ENCODE peak calls at places on chromosomes 11 and 22, in seven cellular contexts. One of them, this sample, is unnamed.
A peak's percentile ranks its signal among the peaks of the same experiment; 100 is the strongest.

GRCh38 chr22:17954860-17955587 is 69.3 kb downstream of the MICAL3 start:
- DNase-seq in HepG2: no peak
- DNase-seq in cardiac fibroblast: no peak
- DNase-seq in tibial nerve: no peak
- DNase-seq in IMR-90: no peak
- DNase-seq in mammary epithelial cell: no peak
- DNase-seq in Peyer's patch: no peak
- DNase-seq in this sample: no peak

GRCh38 chr22:34129691-34130486 is 209.6 kb upstream of the LARGE1 start:
- DNase-seq in HepG2: no peak
- DNase-seq in IMR-90: no peak
- DNase-seq in tibial nerve: no peak
- DNase-seq in mammary epithelial cell: no peak
- DNase-seq in cardiac fibroblast: no peak
- DNase-seq in Peyer's patch: no peak
- DNase-seq in this sample: no peak

GRCh38 chr11:61972796-61973602 is 5.6 kb upstream of the FTH1 start:
- DNase-seq in HepG2: peak; percentile 95
- DNase-seq in cardiac fibroblast: peak; percentile 94
- DNase-seq in Peyer's patch: no peak
- DNase-seq in IMR-90: peak; percentile 91
- DNase-seq in tibial nerve: no peak
- DNase-seq in mammary epithelial cell: peak; percentile 99
- DNase-seq in this sample: peak; percentile 75

GRCh38 chr11:18390088-18390487 is 4.3 kb upstream of the LDHA start:
- DNase-seq in tibial nerve: no peak
- DNase-seq in IMR-90: no peak
- DNase-seq in mammary epithelial cell: no peak
- DNase-seq in cardiac fibroblast: no peak
- DNase-seq in HepG2: no peak
- DNase-seq in Peyer's patch: no peak
- DNase-seq in this sample: no peak

GRCh38 chr22:43396321-43396933 is 15.4 kb upstream of the MPPED1 start:
- DNase-seq in HepG2: no peak
- DNase-seq in Peyer's patch: no peak
- DNase-seq in mammary epithelial cell: no peak
- DNase-seq in tibial nerve: no peak
- DNase-seq in IMR-90: no peak
- DNase-seq in cardiac fibroblast: no peak
- DNase-seq in this sample: no peak

GRCh38 chr11:119100246-119100959 is 1.2 kb downstream of the DPAGT1 start:
- DNase-seq in tibial nerve: no peak
- DNase-seq in HepG2: peak; percentile 62
- DNase-seq in cardiac fibroblast: peak; percentile 75
- DNase-seq in mammary epithelial cell: peak; percentile 48
- DNase-seq in IMR-90: peak; percentile 54
- DNase-seq in Peyer's patch: no peak
- DNase-seq in this sample: peak; percentile 52

GRCh38 chr11:65121447-65121864 is 478 bp downstream of the FAU start:
- DNase-seq in IMR-90: no peak
- DNase-seq in cardiac fibroblast: no peak
- DNase-seq in Peyer's patch: no peak
- DNase-seq in HepG2: no peak
- DNase-seq in tibial nerve: no peak
- DNase-seq in mammary epithelial cell: no peak
- DNase-seq in this sample: no peak

GRCh38 chr22:26712158-26712557 is 54.8 kb downstream of the MIAT start:
- DNase-seq in tibial nerve: no peak
- DNase-seq in IMR-90: no peak
- DNase-seq in mammary epithelial cell: no peak
- DNase-seq in Peyer's patch: no peak
- DNase-seq in HepG2: no peak
- DNase-seq in cardiac fibroblast: no peak
- DNase-seq in this sample: no peak

GRCh38 chr11:38384568-38384967 is 1786.5 kb upstream of the RAG2 start:
- DNase-seq in cardiac fibroblast: no peak
- DNase-seq in IMR-90: no peak
- DNase-seq in tibial nerve: no peak
- DNase-seq in Peyer's patch: no peak
- DNase-seq in mammary epithelial cell: peak; percentile 75
- DNase-seq in HepG2: no peak
- DNase-seq in this sample: no peak

GRCh38 chr11:2142762-2143202 is 3.6 kb upstream of the IGF2 start:
- DNase-seq in Peyer's patch: no peak
- DNase-seq in IMR-90: peak; percentile 52
- DNase-seq in tibial nerve: no peak
- DNase-seq in mammary epithelial cell: peak; percentile 89
- DNase-seq in HepG2: no peak
- DNase-seq in cardiac fibroblast: peak; percentile 12
- DNase-seq in this sample: peak; percentile 30

GRCh38 chr11:105673089-105673488 is 63.2 kb downstream of the GRIA4 start:
- DNase-seq in HepG2: peak; percentile 12
- DNase-seq in IMR-90: peak; percentile 72
- DNase-seq in mammary epithelial cell: peak; percentile 35
- DNase-seq in Peyer's patch: no peak
- DNase-seq in cardiac fibroblast: peak; percentile 59
- DNase-seq in tibial nerve: no peak
- DNase-seq in this sample: no peak

GRCh38 chr11:111639226-111639925 is 37.1 kb downstream of the SIK2 start:
- DNase-seq in mammary epithelial cell: no peak
- DNase-seq in HepG2: no peak
- DNase-seq in IMR-90: no peak
- DNase-seq in cardiac fibroblast: no peak
- DNase-seq in Peyer's patch: no peak
- DNase-seq in tibial nerve: no peak
- DNase-seq in this sample: no peak

GRCh38 chr11:125990244-125990643 is 44.4 kb downstream of the VSIG10L2 start:
- DNase-seq in HepG2: no peak
- DNase-seq in mammary epithelial cell: peak; percentile 25
- DNase-seq in cardiac fibroblast: peak; percentile 74
- DNase-seq in IMR-90: peak; percentile 67
- DNase-seq in tibial nerve: no peak
- DNase-seq in Peyer's patch: no peak
- DNase-seq in this sample: peak; percentile 4

GRCh38 chr11:76763573-76764348 is 19.4 kb upstream of the TSKU start:
- DNase-seq in tibial nerve: no peak
- DNase-seq in HepG2: no peak
- DNase-seq in IMR-90: peak; percentile 95
- DNase-seq in cardiac fibroblast: peak; percentile 93
- DNase-seq in mammary epithelial cell: peak; percentile 93
- DNase-seq in Peyer's patch: no peak
- DNase-seq in this sample: peak; percentile 66

GRCh38 chr11:20308601-20309000 is 54.9 kb upstream of the HTATIP2 start:
- DNase-seq in IMR-90: no peak
- DNase-seq in tibial nerve: no peak
- DNase-seq in cardiac fibroblast: no peak
- DNase-seq in HepG2: no peak
- DNase-seq in Peyer's patch: no peak
- DNase-seq in mammary epithelial cell: no peak
- DNase-seq in this sample: no peak

GRCh38 chr11:106304274-106304673 is 226.8 kb downstream of the AASDHPPT start:
- DNase-seq in IMR-90: peak; percentile 66
- DNase-seq in cardiac fibroblast: peak; percentile 28
- DNase-seq in mammary epithelial cell: peak; percentile 26
- DNase-seq in HepG2: no peak
- DNase-seq in Peyer's patch: no peak
- DNase-seq in tibial nerve: no peak
- DNase-seq in this sample: peak; percentile 28

GRCh38 chr11:16982809-16983208 is 31.4 kb downstream of the PLEKHA7 start:
- DNase-seq in tibial nerve: no peak
- DNase-seq in IMR-90: no peak
- DNase-seq in HepG2: no peak
- DNase-seq in cardiac fibroblast: no peak
- DNase-seq in Peyer's patch: no peak
- DNase-seq in mammary epithelial cell: no peak
- DNase-seq in this sample: no peak

GRCh38 chr11:3022982-3023381 is 30.9 kb upstream of the NAP1L4 start:
- DNase-seq in tibial nerve: no peak
- DNase-seq in HepG2: no peak
- DNase-seq in cardiac fibroblast: peak; percentile 81
- DNase-seq in IMR-90: peak; percentile 49
- DNase-seq in mammary epithelial cell: peak; percentile 65
- DNase-seq in Peyer's patch: no peak
- DNase-seq in this sample: peak; percentile 63

GRCh38 chr22:35521358-35522264 is 19.0 kb upstream of the RASD2 start:
- DNase-seq in Peyer's patch: no peak
- DNase-seq in tibial nerve: no peak
- DNase-seq in mammary epithelial cell: peak; percentile 38
- DNase-seq in HepG2: no peak
- DNase-seq in cardiac fibroblast: no peak
- DNase-seq in IMR-90: no peak
- DNase-seq in this sample: no peak

GRCh38 chr22:38073150-38074130 is 10.5 kb downstream of the SLC16A8 start:
- DNase-seq in mammary epithelial cell: no peak
- DNase-seq in tibial nerve: no peak
- DNase-seq in HepG2: no peak
- DNase-seq in cardiac fibroblast: no peak
- DNase-seq in Peyer's patch: no peak
- DNase-seq in IMR-90: no peak
- DNase-seq in this sample: no peak

GRCh38 chr11:125167292-125167953 is 2.9 kb downstream of the PKNOX2 start:
- DNase-seq in cardiac fibroblast: peak; percentile 78
- DNase-seq in tibial nerve: no peak
- DNase-seq in mammary epithelial cell: no peak
- DNase-seq in Peyer's patch: no peak
- DNase-seq in IMR-90: peak; percentile 25
- DNase-seq in HepG2: no peak
- DNase-seq in this sample: no peak

GRCh38 chr22:45757068-45757467 is 85.4 kb downstream of the ATXN10 start:
- DNase-seq in Peyer's patch: no peak
- DNase-seq in tibial nerve: no peak
- DNase-seq in mammary epithelial cell: no peak
- DNase-seq in cardiac fibroblast: peak; percentile 69
- DNase-seq in HepG2: no peak
- DNase-seq in IMR-90: peak; percentile 14
- DNase-seq in this sample: no peak

GRCh38 chr22:32106930-32107329 is 52.2 kb downstream of the C22orf42 start:
- DNase-seq in tibial nerve: no peak
- DNase-seq in IMR-90: no peak
- DNase-seq in Peyer's patch: no peak
- DNase-seq in cardiac fibroblast: peak; percentile 8
- DNase-seq in HepG2: no peak
- DNase-seq in mammary epithelial cell: peak; percentile 39
- DNase-seq in this sample: no peak

GRCh38 chr11:78138281-78138680 is 1.1 kb downstream of the ALG8 start:
- DNase-seq in Peyer's patch: no peak
- DNase-seq in mammary epithelial cell: no peak
- DNase-seq in tibial nerve: no peak
- DNase-seq in HepG2: no peak
- DNase-seq in IMR-90: peak; percentile 16
- DNase-seq in cardiac fibroblast: no peak
- DNase-seq in this sample: peak; percentile 22

GRCh38 chr11:78140392-78141077 is 1.1 kb upstream of the ALG8 start:
- DNase-seq in HepG2: no peak
- DNase-seq in mammary epithelial cell: no peak
- DNase-seq in cardiac fibroblast: no peak
- DNase-seq in IMR-90: no peak
- DNase-seq in Peyer's patch: no peak
- DNase-seq in tibial nerve: no peak
- DNase-seq in this sample: no peak

GRCh38 chr11:78139422-78140391 is at the start of gene ALG8:
- DNase-seq in mammary epithelial cell: peak; percentile 90
- DNase-seq in HepG2: peak; percentile 93
- DNase-seq in IMR-90: peak; percentile 94
- DNase-seq in Peyer's patch: peak; percentile 90
- DNase-seq in cardiac fibroblast: peak; percentile 97
- DNase-seq in tibial nerve: peak; percentile 85
- DNase-seq in this sample: peak; percentile 95

GRCh38 chr11:78138694-78139421 is 568 bp downstream of the ALG8 start:
- DNase-seq in IMR-90: peak; percentile 31
- DNase-seq in tibial nerve: no peak
- DNase-seq in mammary epithelial cell: peak; percentile 57
- DNase-seq in Peyer's patch: no peak
- DNase-seq in HepG2: no peak
- DNase-seq in cardiac fibroblast: peak; percentile 29
- DNase-seq in this sample: peak; percentile 39
- TF ChIP-seq CTCF in IMR-90: no peak
- TF ChIP-seq CTCF in tibial nerve: no peak
- TF ChIP-seq CTCF in mammary epithelial cell: no peak
- TF ChIP-seq CTCF in Peyer's patch: no peak
- TF ChIP-seq CTCF in HepG2: no peak
- TF ChIP-seq CTCF in cardiac fibroblast: no peak
- TF ChIP-seq CTCF in this sample: no peak

GRCh38 chr11:113411536-113411935 is 24.0 kb downstream of the ANKK1 start:
- DNase-seq in IMR-90: no peak
- DNase-seq in mammary epithelial cell: no peak
- DNase-seq in tibial nerve: no peak
- DNase-seq in Peyer's patch: no peak
- DNase-seq in HepG2: no peak
- DNase-seq in cardiac fibroblast: no peak
- DNase-seq in this sample: no peak
- TF ChIP-seq CTCF in IMR-90: no peak
- TF ChIP-seq CTCF in mammary epithelial cell: no peak
- TF ChIP-seq CTCF in tibial nerve: no peak
- TF ChIP-seq CTCF in Peyer's patch: no peak
- TF ChIP-seq CTCF in HepG2: no peak
- TF ChIP-seq CTCF in cardiac fibroblast: no peak
- TF ChIP-seq CTCF in this sample: no peak

GRCh38 chr11:46669606-46670243 is 30.7 kb downstream of the ARHGAP1 start:
- DNase-seq in tibial nerve: no peak
- DNase-seq in mammary epithelial cell: no peak
- DNase-seq in cardiac fibroblast: no peak
- DNase-seq in IMR-90: no peak
- DNase-seq in Peyer's patch: no peak
- DNase-seq in HepG2: peak; percentile 23
- DNase-seq in this sample: no peak
- TF ChIP-seq CTCF in tibial nerve: no peak
- TF ChIP-seq CTCF in mammary epithelial cell: peak; percentile 60
- TF ChIP-seq CTCF in cardiac fibroblast: peak; percentile 30
- TF ChIP-seq CTCF in IMR-90: peak; percentile 12
- TF ChIP-seq CTCF in Peyer's patch: peak; percentile 29
- TF ChIP-seq CTCF in HepG2: peak; percentile 70
- TF ChIP-seq CTCF in this sample: peak; percentile 55

GRCh38 chr11:115334932-115335788 is 169.1 kb downstream of the CADM1 start:
- DNase-seq in cardiac fibroblast: peak; percentile 45
- DNase-seq in tibial nerve: no peak
- DNase-seq in HepG2: peak; percentile 19
- DNase-seq in mammary epithelial cell: peak; percentile 3
- DNase-seq in IMR-90: peak; percentile 52
- DNase-seq in Peyer's patch: no peak
- DNase-seq in this sample: peak; percentile 21

GRCh38 chr11:115325523-115325922 is 178.7 kb downstream of the CADM1 start:
- DNase-seq in Peyer's patch: no peak
- DNase-seq in tibial nerve: no peak
- DNase-seq in HepG2: no peak
- DNase-seq in mammary epithelial cell: no peak
- DNase-seq in IMR-90: no peak
- DNase-seq in cardiac fibroblast: no peak
- DNase-seq in this sample: no peak

GRCh38 chr11:115333951-115334350 is 170.3 kb downstream of the CADM1 start:
- DNase-seq in mammary epithelial cell: no peak
- DNase-seq in Peyer's patch: no peak
- DNase-seq in tibial nerve: no peak
- DNase-seq in cardiac fibroblast: no peak
- DNase-seq in HepG2: no peak
- DNase-seq in IMR-90: no peak
- DNase-seq in this sample: no peak

GRCh38 chr11:115333106-115333505 is 171.1 kb downstream of the CADM1 start:
- DNase-seq in IMR-90: peak; percentile 65
- DNase-seq in mammary epithelial cell: peak; percentile 51
- DNase-seq in cardiac fibroblast: no peak
- DNase-seq in tibial nerve: no peak
- DNase-seq in Peyer's patch: no peak
- DNase-seq in HepG2: no peak
- DNase-seq in this sample: no peak

GRCh38 chr11:115330693-115331482 is 173.3 kb downstream of the CADM1 start:
- DNase-seq in Peyer's patch: no peak
- DNase-seq in HepG2: no peak
- DNase-seq in IMR-90: no peak
- DNase-seq in tibial nerve: no peak
- DNase-seq in mammary epithelial cell: no peak
- DNase-seq in cardiac fibroblast: no peak
- DNase-seq in this sample: no peak
- TF ChIP-seq CTCF in Peyer's patch: no peak
- TF ChIP-seq CTCF in HepG2: no peak
- TF ChIP-seq CTCF in IMR-90: no peak
- TF ChIP-seq CTCF in tibial nerve: no peak
- TF ChIP-seq CTCF in mammary epithelial cell: no peak
- TF ChIP-seq CTCF in cardiac fibroblast: no peak
- TF ChIP-seq CTCF in this sample: no peak

This sample was measured in HFFc6.